ENCODE peak calls at places on chromosome 13, in five cellular contexts. P, U, T, W and C are unnamed samples.

GRCh38 chr13:20408181-20408580 is 117.5 kb downstream of the CRYL1 start:
- DNase-seq in T (no peak), P (no peak), U (no peak), W (no peak), C (no peak)

GRCh38 chr13:29496241-29496712 is 99.2 kb downstream of the SLC7A1 start:
- DNase-seq in T (peak), U (no peak), W (no peak), P (no peak), C (no peak)

GRCh38 chr13:113726961-113727411 is 32.0 kb upstream of the TMEM255B start:
- DNase-seq in T (no peak), W (no peak), U (no peak), P (peak), C (peak)

GRCh38 chr13:101209206-101209893 is 207.0 kb downstream of the NALCN start:
- DNase-seq in P (no peak), T (no peak), W (no peak), U (no peak), C (no peak)

GRCh38 chr13:83883061-83883523 is 818 bp upstream of the SLITRK1 start:
- DNase-seq in W (no peak), P (no peak), U (no peak), T (no peak), C (no peak)

GRCh38 chr13:45662122-45662521 is 40.0 kb upstream of the CBY2 start:
- DNase-seq in U (no peak), P (no peak), T (no peak), W (no peak), C (no peak)

GRCh38 chr13:23899555-23899954 is 2.3 kb upstream of the C1QTNF9B start:
- DNase-seq in W (peak), U (no peak), P (peak), T (peak), C (no peak)

GRCh38 chr13:110089815-110090214 is 217.1 kb downstream of the COL4A1 start:
- DNase-seq in P (no peak), W (no peak), U (no peak), T (no peak), C (no peak)

GRCh38 chr13:28349901-28350654 is 144.8 kb downstream of the FLT1 start:
- DNase-seq in T (no peak), W (no peak), U (no peak), P (no peak), C (no peak)

GRCh38 chr13:99962242-99962641 is 9.3 kb downstream of the ZIC5 start:
- DNase-seq in T (no peak), W (no peak), P (no peak), U (no peak), C (no peak)

GRCh38 chr13:60351326-60351725 is 45.7 kb upstream of the TDRD3 start:
- DNase-seq in T (no peak), U (no peak), W (peak), P (peak), C (no peak)

GRCh38 chr13:28396053-28396452 is 98.9 kb downstream of the FLT1 start:
- DNase-seq in T (no peak), U (no peak), P (no peak), W (no peak), C (no peak)

GRCh38 chr13:32473650-32474049 is 45.7 kb upstream of the N4BP2L1 start:
- DNase-seq in T (no peak), U (no peak), P (no peak), W (no peak), C (no peak)

GRCh38 chr13:43698743-43699142 is 88.0 kb downstream of the ENOX1 start:
- DNase-seq in P (peak), U (no peak), T (no peak), W (no peak), C (no peak)

GRCh38 chr13:21218351-21219043 is 42.0 kb downstream of the MRPL57 start:
- DNase-seq in W (no peak), U (no peak), P (no peak), T (peak), C (no peak)

GRCh38 chr13:20221772-20222171 is 10.3 kb downstream of the GJB6 start:
- DNase-seq in W (no peak), T (peak), U (no peak), P (no peak), C (no peak)

GRCh38 chr13:110107568-110108347 is 199.2 kb downstream of the COL4A1 start:
- DNase-seq in W (peak), P (no peak), U (no peak), T (peak), C (no peak)

GRCh38 chr13:32859893-32860292 is 156.3 kb upstream of the KL start:
- DNase-seq in U (no peak), W (no peak), P (no peak), T (no peak), C (no peak)

GRCh38 chr13:60654405-60654804 is 257.4 kb downstream of the TDRD3 start:
- DNase-seq in P (peak), W (peak), U (no peak), T (peak), C (peak)

GRCh38 chr13:111049791-111050538 is 65.1 kb upstream of the ARHGEF7 start:
- DNase-seq in T (peak), P (peak), W (peak), U (no peak), C (no peak)

GRCh38 chr13:95641291-95641811 is 3.2 kb downstream of the DZIP1 start:
- DNase-seq in U (no peak), W (no peak), P (peak), T (no peak), C (peak)

GRCh38 chr13:35139591-35139990 is 197.5 kb downstream of the NBEA start:
- DNase-seq in U (no peak), P (peak), W (no peak), T (no peak), C (no peak)

GRCh38 chr13:76620036-76620435 is 266.2 kb downstream of the KCTD12 start:
- DNase-seq in U (no peak), W (no peak), T (no peak), P (peak), C (no peak)

GRCh38 chr13:77565635-77566034 is 30.1 kb downstream of the SCEL start:
- DNase-seq in U (peak), P (peak), T (peak), W (no peak), C (no peak)

GRCh38 chr13:29484236-29484635 is 111.3 kb downstream of the SLC7A1 start:
- DNase-seq in T (peak), P (no peak), U (no peak), W (no peak), C (no peak)

GRCh38 chr13:102948006-102948405 is 102.2 kb downstream of the ERCC5 start:
- DNase-seq in T (no peak), P (peak), W (peak), U (peak), C (no peak)

GRCh38 chr13:75360170-75360569 is 121.8 kb downstream of the TBC1D4 start:
- DNase-seq in W (no peak), U (no peak), T (no peak), P (no peak), C (no peak)

GRCh38 chr13:21833921-21834320 is 163.0 kb downstream of the FGF9 start:
- DNase-seq in U (no peak), W (no peak), P (no peak), T (peak), C (no peak)

GRCh38 chr13:41608111-41608510 is 150.8 kb downstream of the RGCC start:
- DNase-seq in U (no peak), W (no peak), T (no peak), P (no peak), C (no peak)